ENCODE peak calls at places on chromosomes 6 and 20, in four cellular contexts. One of them, this sample, is unnamed.
A peak's percentile ranks its signal among the peaks of the same experiment; 100 is the strongest.

GRCh38 chr6:158559895-158560786 is at the start of gene TMEM181:
- DNase-seq in prostate gland: peak; percentile 76
- DNase-seq in left ventricle myocardium inferior: peak; percentile 89
- DNase-seq in K562: peak; percentile 97
- DNase-seq in this sample: peak; percentile 83

GRCh38 chr20:59161626-59162170 is 1.9 kb upstream of the ZNF831 start:
- DNase-seq in prostate gland: no peak
- DNase-seq in left ventricle myocardium inferior: no peak
- DNase-seq in K562: no peak
- DNase-seq in this sample: no peak

GRCh38 chr6:165662041-165662491 is 975 bp downstream of the PDE10A start:
- DNase-seq in prostate gland: no peak
- DNase-seq in left ventricle myocardium inferior: peak; percentile 51
- DNase-seq in K562: no peak
- DNase-seq in this sample: peak; percentile 73

GRCh38 chr6:38110407-38111025 is 291.0 kb downstream of the ZFAND3 start:
- DNase-seq in prostate gland: no peak
- DNase-seq in left ventricle myocardium inferior: no peak
- DNase-seq in K562: no peak
- DNase-seq in this sample: no peak

GRCh38 chr6:15754035-15754705 is 91.3 kb upstream of the DTNBP1 start:
- DNase-seq in prostate gland: no peak
- DNase-seq in left ventricle myocardium inferior: no peak
- DNase-seq in K562: peak; percentile 20
- DNase-seq in this sample: no peak

GRCh38 chr6:107629545-107630147 is 139.7 kb downstream of the SOBP start:
- DNase-seq in prostate gland: no peak
- DNase-seq in left ventricle myocardium inferior: no peak
- DNase-seq in K562: no peak
- DNase-seq in this sample: no peak

GRCh38 chr20:14507711-14508110 is 170.3 kb upstream of the FLRT3 start:
- DNase-seq in prostate gland: no peak
- DNase-seq in left ventricle myocardium inferior: no peak
- DNase-seq in K562: no peak
- DNase-seq in this sample: no peak

GRCh38 chr20:57657537-57658446 is 37.6 kb upstream of the ZBP1 start:
- DNase-seq in prostate gland: peak; percentile 91
- DNase-seq in left ventricle myocardium inferior: peak; percentile 73
- DNase-seq in K562: no peak
- DNase-seq in this sample: peak; percentile 12

GRCh38 chr6:37777272-37777736 is 42.2 kb upstream of the ZFAND3 start:
- DNase-seq in prostate gland: no peak
- DNase-seq in left ventricle myocardium inferior: no peak
- DNase-seq in K562: no peak
- DNase-seq in this sample: peak; percentile 77

GRCh38 chr6:129350278-129350677 is 359.7 kb downstream of the ARHGAP18 start:
- DNase-seq in prostate gland: no peak
- DNase-seq in left ventricle myocardium inferior: no peak
- DNase-seq in K562: no peak
- DNase-seq in this sample: no peak

GRCh38 chr20:36919715-36920333 is 31.7 kb downstream of the SAMHD1 start:
- DNase-seq in prostate gland: peak; percentile 20
- DNase-seq in left ventricle myocardium inferior: no peak
- DNase-seq in K562: peak; percentile 56
- DNase-seq in this sample: no peak

GRCh38 chr20:50980071-50980681 is 21.6 kb downstream of the MOCS3 start:
- DNase-seq in prostate gland: no peak
- DNase-seq in left ventricle myocardium inferior: no peak
- DNase-seq in K562: no peak
- DNase-seq in this sample: no peak

GRCh38 chr6:117908246-117909107 is 1.4 kb downstream of the SLC35F1 start:
- DNase-seq in prostate gland: no peak
- DNase-seq in left ventricle myocardium inferior: no peak
- DNase-seq in K562: no peak
- DNase-seq in this sample: peak; percentile 50

GRCh38 chr20:55375920-55376319 is 629.4 kb downstream of the CBLN4 start:
- DNase-seq in prostate gland: no peak
- DNase-seq in left ventricle myocardium inferior: no peak
- DNase-seq in K562: no peak
- DNase-seq in this sample: no peak

GRCh38 chr6:151514000-151514730 is 20.3 kb downstream of the CCDC170 start:
- DNase-seq in prostate gland: no peak
- DNase-seq in left ventricle myocardium inferior: no peak
- DNase-seq in K562: no peak
- DNase-seq in this sample: no peak

GRCh38 chr6:165146456-165146855 is 162.9 kb downstream of the C6orf118 start:
- DNase-seq in prostate gland: no peak
- DNase-seq in left ventricle myocardium inferior: no peak
- DNase-seq in K562: no peak
- DNase-seq in this sample: no peak

GRCh38 chr20:8633366-8633765 is 435.5 kb upstream of the PLCB4 start:
- DNase-seq in prostate gland: no peak
- DNase-seq in left ventricle myocardium inferior: no peak
- DNase-seq in K562: no peak
- DNase-seq in this sample: no peak

GRCh38 chr6:119237177-119237715 is 112.3 kb downstream of the MAN1A1 start:
- DNase-seq in prostate gland: no peak
- DNase-seq in left ventricle myocardium inferior: no peak
- DNase-seq in K562: no peak
- DNase-seq in this sample: no peak

GRCh38 chr6:56580271-56580670 is 62.4 kb downstream of the DST start:
- DNase-seq in prostate gland: no peak
- DNase-seq in left ventricle myocardium inferior: no peak
- DNase-seq in K562: no peak
- DNase-seq in this sample: no peak

GRCh38 chr6:138229072-138229471 is 10.8 kb upstream of the PBOV1 start:
- DNase-seq in prostate gland: no peak
- DNase-seq in left ventricle myocardium inferior: no peak
- DNase-seq in K562: no peak
- DNase-seq in this sample: no peak

GRCh38 chr6:157453131-157453530 is 72.1 kb downstream of the ZDHHC14 start:
- DNase-seq in prostate gland: no peak
- DNase-seq in left ventricle myocardium inferior: no peak
- DNase-seq in K562: no peak
- DNase-seq in this sample: no peak

GRCh38 chr6:110517601-110518280 is 41.3 kb upstream of the SLC22A16 start:
- DNase-seq in prostate gland: no peak
- DNase-seq in left ventricle myocardium inferior: no peak
- DNase-seq in K562: no peak
- DNase-seq in this sample: no peak

GRCh38 chr6:139627091-139627490 is 252.6 kb upstream of the CITED2 start:
- DNase-seq in prostate gland: no peak
- DNase-seq in left ventricle myocardium inferior: no peak
- DNase-seq in K562: no peak
- DNase-seq in this sample: no peak

GRCh38 chr20:10350188-10350842 is 83.7 kb downstream of the MKKS start:
- DNase-seq in prostate gland: no peak
- DNase-seq in left ventricle myocardium inferior: no peak
- DNase-seq in K562: no peak
- DNase-seq in this sample: no peak

GRCh38 chr20:16027710-16028109 is 545.5 kb downstream of the KIF16B start:
- DNase-seq in prostate gland: no peak
- DNase-seq in left ventricle myocardium inferior: no peak
- DNase-seq in K562: no peak
- DNase-seq in this sample: no peak

GRCh38 chr6:122714059-122714458 is 65.5 kb upstream of the FABP7 start:
- DNase-seq in prostate gland: no peak
- DNase-seq in left ventricle myocardium inferior: no peak
- DNase-seq in K562: no peak
- DNase-seq in this sample: no peak

GRCh38 chr6:167838207-167838748 is 11.6 kb downstream of the AFDN start:
- DNase-seq in prostate gland: no peak
- DNase-seq in left ventricle myocardium inferior: no peak
- DNase-seq in K562: no peak
- DNase-seq in this sample: no peak

GRCh38 chr6:49646942-49647341 is 10.3 kb upstream of the RHAG start:
- DNase-seq in prostate gland: no peak
- DNase-seq in left ventricle myocardium inferior: no peak
- DNase-seq in K562: no peak
- DNase-seq in this sample: no peak

GRCh38 chr6:79438015-79438414 is 99.2 kb downstream of the LCA5 start:
- DNase-seq in prostate gland: no peak
- DNase-seq in left ventricle myocardium inferior: peak; percentile 15
- DNase-seq in K562: no peak
- DNase-seq in this sample: no peak

GRCh38 chr20:23050847-23051627 is 1.6 kb upstream of the THBD start:
- DNase-seq in prostate gland: peak; percentile 52
- DNase-seq in left ventricle myocardium inferior: peak; percentile 87
- DNase-seq in K562: peak; percentile 61
- DNase-seq in this sample: peak; percentile 81

GRCh38 chr6:31706599-31706998 is at the start of gene LY6G6F:
- DNase-seq in prostate gland: no peak
- DNase-seq in left ventricle myocardium inferior: no peak
- DNase-seq in K562: no peak
- DNase-seq in this sample: no peak

GRCh38 chr20:10935658-10936057 is 261.9 kb upstream of the JAG1 start:
- DNase-seq in prostate gland: no peak
- DNase-seq in left ventricle myocardium inferior: no peak
- DNase-seq in K562: no peak
- DNase-seq in this sample: no peak

GRCh38 chr20:50399917-50400704 is 110.1 kb upstream of the PTPN1 start:
- DNase-seq in prostate gland: no peak
- DNase-seq in left ventricle myocardium inferior: no peak
- DNase-seq in K562: no peak
- DNase-seq in this sample: no peak

DNA sequence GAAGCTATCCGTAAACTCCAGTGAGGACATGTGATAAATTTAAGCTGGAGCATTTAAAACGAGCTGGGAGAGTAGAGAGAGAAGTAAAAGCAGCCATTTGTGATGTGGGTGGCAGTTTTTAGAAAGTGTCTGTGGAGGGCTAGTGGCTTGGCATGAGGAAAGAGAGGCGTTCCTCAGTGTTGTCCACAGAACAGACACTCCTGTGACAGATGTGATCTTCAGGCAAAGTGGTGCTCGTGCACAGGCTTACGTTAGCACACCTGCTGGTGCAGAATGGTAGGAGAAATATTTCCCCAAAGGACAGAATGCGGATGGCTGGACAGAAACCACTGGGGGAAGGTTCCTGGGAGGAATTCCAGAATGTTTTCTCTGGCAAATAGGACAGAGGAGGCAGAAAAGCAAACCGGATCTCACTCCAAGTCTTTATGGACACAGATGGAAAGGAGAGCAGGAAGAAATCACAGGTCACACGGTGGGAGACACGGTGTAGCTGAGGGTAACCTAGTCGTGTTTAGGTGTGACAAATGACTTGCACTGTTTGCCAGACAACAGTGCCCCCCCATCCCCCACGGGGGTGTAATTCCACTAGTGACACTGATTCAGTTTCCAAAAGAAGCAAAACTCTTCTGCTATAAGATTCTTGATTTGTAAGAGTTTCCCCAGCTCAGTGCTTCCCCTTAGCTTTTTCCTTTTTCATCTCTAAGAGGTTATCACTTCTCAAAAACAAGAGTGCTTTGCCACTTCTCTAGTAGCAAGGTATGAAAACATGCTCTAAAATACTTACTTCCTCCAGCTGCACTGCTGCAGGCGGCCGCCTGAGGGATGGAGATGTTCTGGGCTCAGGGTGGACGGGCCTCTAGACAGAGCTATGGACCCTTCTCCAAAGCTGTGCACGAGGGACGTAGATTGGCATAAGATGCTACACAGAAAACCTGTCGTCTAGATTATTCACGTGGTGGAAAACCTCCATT is 293.2 kb downstream of the QKI start:
- DNase-seq in prostate gland: no peak
- DNase-seq in left ventricle myocardium inferior: no peak
- DNase-seq in K562: no peak
- DNase-seq in this sample: no peak
- TF ChIP-seq CTCF in prostate gland: no peak
- TF ChIP-seq CTCF in left ventricle myocardium inferior: no peak
- TF ChIP-seq CTCF in K562: peak; percentile 44
- TF ChIP-seq CTCF in this sample: no peak

GRCh38 chr6:24887520-24887919 is 48.2 kb downstream of the RIPOR2 start:
- DNase-seq in prostate gland: no peak
- DNase-seq in left ventricle myocardium inferior: no peak
- DNase-seq in K562: no peak
- DNase-seq in this sample: no peak

GRCh38 chr6:24890471-24890870 is 45.3 kb downstream of the RIPOR2 start:
- DNase-seq in prostate gland: no peak
- DNase-seq in left ventricle myocardium inferior: no peak
- DNase-seq in K562: no peak
- DNase-seq in this sample: no peak

GRCh38 chr6:24893342-24893850 is 42.4 kb downstream of the RIPOR2 start:
- DNase-seq in prostate gland: no peak
- DNase-seq in left ventricle myocardium inferior: no peak
- DNase-seq in K562: no peak
- DNase-seq in this sample: no peak

GRCh38 chr6:24891004-24891403 is 44.8 kb downstream of the RIPOR2 start:
- DNase-seq in prostate gland: no peak
- DNase-seq in left ventricle myocardium inferior: no peak
- DNase-seq in K562: no peak
- DNase-seq in this sample: no peak

GRCh38 chr6:24888967-24889366 is 46.8 kb downstream of the RIPOR2 start:
- DNase-seq in prostate gland: no peak
- DNase-seq in left ventricle myocardium inferior: no peak
- DNase-seq in K562: no peak
- DNase-seq in this sample: no peak
- TF ChIP-seq CTCF in prostate gland: no peak
- TF ChIP-seq CTCF in left ventricle myocardium inferior: no peak
- TF ChIP-seq CTCF in K562: no peak
- TF ChIP-seq CTCF in this sample: no peak

GRCh38 chr20:7031222-7031621 is 263.7 kb downstream of the BMP2 start:
- DNase-seq in prostate gland: no peak
- DNase-seq in left ventricle myocardium inferior: no peak
- DNase-seq in K562: no peak
- DNase-seq in this sample: no peak
- TF ChIP-seq CTCF in prostate gland: no peak
- TF ChIP-seq CTCF in left ventricle myocardium inferior: no peak
- TF ChIP-seq CTCF in K562: no peak
- TF ChIP-seq CTCF in this sample: peak; percentile 75

DNA sequence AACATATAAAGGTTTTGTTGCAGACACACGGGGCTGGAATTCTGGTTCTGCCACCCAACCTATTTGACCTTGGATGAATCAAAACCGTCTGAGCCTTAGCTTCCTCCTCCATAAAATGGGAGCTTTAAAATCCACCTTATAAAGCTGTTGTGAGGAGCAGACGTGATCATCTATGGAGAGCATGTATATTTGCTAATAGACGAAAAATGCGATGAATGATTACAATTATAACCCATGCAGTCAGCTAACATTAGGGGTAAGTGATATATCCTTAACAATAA is 586 bp upstream of the NUP153 start:
- DNase-seq in prostate gland: no peak
- DNase-seq in left ventricle myocardium inferior: no peak
- DNase-seq in K562: no peak
- DNase-seq in this sample: no peak
- TF ChIP-seq CTCF in prostate gland: no peak
- TF ChIP-seq CTCF in left ventricle myocardium inferior: no peak
- TF ChIP-seq CTCF in K562: no peak
- TF ChIP-seq CTCF in this sample: no peak

GRCh38 chr6:166744654-166745134 is 117.6 kb upstream of the RPS6KA2 start:
- DNase-seq in prostate gland: no peak
- DNase-seq in left ventricle myocardium inferior: no peak
- DNase-seq in K562: no peak
- DNase-seq in this sample: no peak
- TF ChIP-seq CTCF in prostate gland: no peak
- TF ChIP-seq CTCF in left ventricle myocardium inferior: no peak
- TF ChIP-seq CTCF in K562: no peak
- TF ChIP-seq CTCF in this sample: no peak

This sample was measured in glutamatergic neuron.